ENCODE peak calls at places on chromosomes 2 and 18, in six cellular contexts. One of them, this sample, is unnamed. For H3K4me1, the result is how much of the 10 kb centered on the place peaks cover.

GRCh38 chr2:83953661-83954060 is 505.4 kb downstream of the SUCLG1 start:
- DNase-seq in adrenal gland: no peak
- DNase-seq in SJSA1: no peak
- DNase-seq in GM23248: no peak
- DNase-seq in fibroblast of lung: no peak
- DNase-seq in uterus: no peak
- DNase-seq in this sample: peak

GRCh38 chr2:113213061-113213930 is 39.5 kb downstream of the PSD4 start:
- DNase-seq in adrenal gland: no peak
- DNase-seq in SJSA1: no peak
- DNase-seq in fibroblast of lung: no peak
- DNase-seq in GM23248: no peak
- DNase-seq in uterus: no peak
- DNase-seq in this sample: no peak

GRCh38 chr2:30272286-30272685 is 41.0 kb downstream of the LBH start:
- DNase-seq in SJSA1: no peak
- DNase-seq in adrenal gland: no peak
- DNase-seq in uterus: no peak
- DNase-seq in fibroblast of lung: no peak
- DNase-seq in GM23248: no peak
- DNase-seq in this sample: no peak

GRCh38 chr2:239917957-239918481 is 107.1 kb downstream of the NDUFA10 start:
- DNase-seq in adrenal gland: no peak
- DNase-seq in fibroblast of lung: no peak
- DNase-seq in GM23248: no peak
- DNase-seq in uterus: no peak
- DNase-seq in SJSA1: peak
- DNase-seq in this sample: no peak

GRCh38 chr18:37334494-37335125 is 231.0 kb downstream of the CELF4 start:
- DNase-seq in SJSA1: no peak
- DNase-seq in uterus: no peak
- DNase-seq in adrenal gland: no peak
- DNase-seq in GM23248: peak
- DNase-seq in fibroblast of lung: peak
- DNase-seq in this sample: peak

GRCh38 chr2:171420728-171421563 is 12.8 kb downstream of the METTL8 start:
- DNase-seq in GM23248: no peak
- DNase-seq in fibroblast of lung: no peak
- DNase-seq in SJSA1: no peak
- DNase-seq in adrenal gland: no peak
- DNase-seq in uterus: no peak
- DNase-seq in this sample: no peak

GRCh38 chr2:106143495-106144215 is 50.4 kb downstream of the UXS1 start:
- DNase-seq in fibroblast of lung: no peak
- DNase-seq in SJSA1: no peak
- DNase-seq in adrenal gland: no peak
- DNase-seq in GM23248: peak
- DNase-seq in uterus: no peak
- DNase-seq in this sample: no peak

GRCh38 chr2:172358784-172359556 is 68.4 kb upstream of the ITGA6 start:
- DNase-seq in GM23248: peak
- DNase-seq in uterus: peak
- DNase-seq in fibroblast of lung: peak
- DNase-seq in SJSA1: no peak
- DNase-seq in adrenal gland: no peak
- DNase-seq in this sample: no peak

GRCh38 chr2:128374711-128375413 is 56.2 kb upstream of the HS6ST1 start:
- DNase-seq in GM23248: no peak
- DNase-seq in adrenal gland: no peak
- DNase-seq in fibroblast of lung: no peak
- DNase-seq in SJSA1: no peak
- DNase-seq in uterus: no peak
- DNase-seq in this sample: no peak

GRCh38 chr2:241762321-241762932 is 14.2 kb upstream of the GAL3ST2 start:
- DNase-seq in adrenal gland: no peak
- DNase-seq in fibroblast of lung: no peak
- DNase-seq in SJSA1: no peak
- DNase-seq in uterus: peak
- DNase-seq in GM23248: no peak
- DNase-seq in this sample: no peak

GRCh38 chr2:24015562-24016375 is 5.9 kb downstream of the MFSD2B start:
- DNase-seq in uterus: no peak
- DNase-seq in GM23248: peak
- DNase-seq in adrenal gland: no peak
- DNase-seq in SJSA1: peak
- DNase-seq in fibroblast of lung: peak
- DNase-seq in this sample: peak

GRCh38 chr18:44783371-44783770 is 102.7 kb downstream of the SETBP1 start:
- DNase-seq in fibroblast of lung: no peak
- DNase-seq in uterus: no peak
- DNase-seq in SJSA1: no peak
- DNase-seq in adrenal gland: no peak
- DNase-seq in GM23248: no peak
- DNase-seq in this sample: no peak

GRCh38 chr18:57141208-57142129 is 5.4 kb upstream of the BOD1L2 start:
- DNase-seq in GM23248: no peak
- DNase-seq in adrenal gland: no peak
- DNase-seq in SJSA1: no peak
- DNase-seq in uterus: no peak
- DNase-seq in fibroblast of lung: no peak
- DNase-seq in this sample: no peak

GRCh38 chr18:53701697-53702096 is 522.8 kb downstream of the MBD2 start:
- DNase-seq in uterus: no peak
- DNase-seq in GM23248: no peak
- DNase-seq in SJSA1: no peak
- DNase-seq in adrenal gland: no peak
- DNase-seq in fibroblast of lung: no peak
- DNase-seq in this sample: no peak

GRCh38 chr2:177753682-177754475 is 318.7 kb downstream of the PDE11A start:
- DNase-seq in fibroblast of lung: peak
- DNase-seq in adrenal gland: peak
- DNase-seq in SJSA1: no peak
- DNase-seq in GM23248: peak
- DNase-seq in uterus: peak
- DNase-seq in this sample: peak

GRCh38 chr2:46857871-46858696 is 57.5 kb downstream of the MCFD2 start:
- DNase-seq in uterus: no peak
- DNase-seq in SJSA1: peak
- DNase-seq in GM23248: peak
- DNase-seq in fibroblast of lung: peak
- DNase-seq in adrenal gland: peak
- DNase-seq in this sample: peak

GRCh38 chr2:230899287-230899686 is 25.8 kb downstream of the GPR55 start:
- DNase-seq in adrenal gland: no peak
- DNase-seq in fibroblast of lung: no peak
- DNase-seq in GM23248: no peak
- DNase-seq in SJSA1: peak
- DNase-seq in uterus: no peak
- DNase-seq in this sample: no peak

GRCh38 chr18:45517181-45517741 is 98.0 kb upstream of the SLC14A2 start:
- DNase-seq in adrenal gland: peak
- DNase-seq in uterus: peak
- DNase-seq in GM23248: peak
- DNase-seq in SJSA1: no peak
- DNase-seq in fibroblast of lung: peak
- DNase-seq in this sample: peak

GRCh38 chr18:58103339-58103930 is 59.4 kb downstream of the NEDD4L start:
- DNase-seq in uterus: no peak
- DNase-seq in SJSA1: no peak
- DNase-seq in adrenal gland: no peak
- DNase-seq in fibroblast of lung: no peak
- DNase-seq in GM23248: no peak
- DNase-seq in this sample: no peak

DNA sequence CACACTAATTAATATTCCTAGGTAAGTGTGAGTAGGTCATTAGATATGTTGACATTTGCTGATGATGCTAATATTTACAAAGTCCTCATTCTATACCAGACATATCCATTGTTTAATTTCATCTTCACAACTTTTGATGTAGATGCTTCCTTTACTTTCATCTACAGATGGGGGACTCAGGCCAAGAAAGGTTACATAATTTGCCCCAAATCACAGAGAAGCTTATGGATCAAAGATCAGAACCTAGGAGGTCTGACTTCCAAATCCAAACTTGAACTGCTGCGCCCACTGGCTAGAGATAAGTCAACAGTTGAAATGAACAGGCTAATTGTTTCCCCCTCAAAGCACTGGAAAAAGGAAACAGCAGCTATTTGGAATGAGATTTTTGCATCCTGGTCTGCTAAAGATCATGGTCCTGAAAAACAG is 95.6 kb upstream of the TMEM178A start:
- DNase-seq in uterus: no peak
- DNase-seq in adrenal gland: no peak
- DNase-seq in GM23248: no peak
- DNase-seq in fibroblast of lung: no peak
- DNase-seq in SJSA1: no peak
- DNase-seq in this sample: no peak
- H3K27ac ChIP-seq in uterus: no peak
- H3K27ac ChIP-seq in adrenal gland: peak
- H3K27ac ChIP-seq in GM23248: no peak
- H3K27ac ChIP-seq in fibroblast of lung: no peak
- H3K27ac ChIP-seq in SJSA1: peak
- H3K27ac ChIP-seq in this sample: no peak

DNA sequence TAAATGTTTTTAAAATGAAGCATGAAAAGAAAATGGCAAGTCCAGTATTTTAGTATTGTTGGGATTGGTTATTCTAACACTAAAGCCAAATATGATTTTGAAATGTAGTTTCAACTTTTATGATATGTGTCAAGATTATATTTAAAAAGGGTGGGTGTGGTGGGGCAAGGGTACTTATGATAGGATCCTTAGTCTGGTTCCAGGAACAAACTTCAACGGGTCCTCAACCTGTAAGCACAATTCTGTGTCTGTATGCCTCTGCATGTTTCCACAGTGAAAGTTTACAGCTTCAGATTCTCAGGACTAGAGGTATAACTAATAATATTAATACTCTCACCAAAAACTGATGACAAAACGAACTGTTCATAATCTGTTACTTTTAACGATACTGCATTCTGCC is 5.8 kb downstream of the USP34 start:
- DNase-seq in fibroblast of lung: no peak
- DNase-seq in SJSA1: no peak
- DNase-seq in uterus: no peak
- DNase-seq in adrenal gland: no peak
- DNase-seq in GM23248: no peak
- DNase-seq in this sample: no peak
- H3K4me3 ChIP-seq in fibroblast of lung: no peak
- H3K4me3 ChIP-seq in SJSA1: no peak
- H3K4me3 ChIP-seq in uterus: no peak
- H3K4me3 ChIP-seq in adrenal gland: no peak
- H3K4me3 ChIP-seq in GM23248: no peak
- H3K4me3 ChIP-seq in this sample: no peak

GRCh38 chr2:224958466-224958857 is 83.8 kb downstream of the DOCK10 start:
- DNase-seq in adrenal gland: no peak
- DNase-seq in uterus: no peak
- DNase-seq in GM23248: peak
- DNase-seq in SJSA1: no peak
- DNase-seq in fibroblast of lung: no peak
- DNase-seq in this sample: no peak
- H3K4me1 ChIP-seq in adrenal gland: under half
- H3K4me1 ChIP-seq in uterus: under half
- H3K4me1 ChIP-seq in GM23248: under half
- H3K4me1 ChIP-seq in SJSA1: under half
- H3K4me1 ChIP-seq in fibroblast of lung: under half
- H3K4me1 ChIP-seq in this sample: under half

GRCh38 chr2:53208815-53209214 is 558.8 kb upstream of the CHAC2 start:
- DNase-seq in SJSA1: no peak
- DNase-seq in adrenal gland: no peak
- DNase-seq in uterus: no peak
- DNase-seq in GM23248: no peak
- DNase-seq in fibroblast of lung: no peak
- DNase-seq in this sample: no peak
- H3K27ac ChIP-seq in SJSA1: no peak
- H3K27ac ChIP-seq in adrenal gland: no peak
- H3K27ac ChIP-seq in uterus: no peak
- H3K27ac ChIP-seq in GM23248: no peak
- H3K27ac ChIP-seq in fibroblast of lung: no peak
- H3K27ac ChIP-seq in this sample: peak

GRCh38 chr2:31366733-31367132 is 47.8 kb downstream of the XDH start:
- DNase-seq in fibroblast of lung: no peak
- DNase-seq in GM23248: no peak
- DNase-seq in uterus: no peak
- DNase-seq in SJSA1: no peak
- DNase-seq in adrenal gland: no peak
- DNase-seq in this sample: no peak

GRCh38 chr2:31365834-31366505 is 48.6 kb downstream of the XDH start:
- DNase-seq in uterus: no peak
- DNase-seq in GM23248: no peak
- DNase-seq in SJSA1: no peak
- DNase-seq in fibroblast of lung: no peak
- DNase-seq in adrenal gland: no peak
- DNase-seq in this sample: no peak

GRCh38 chr2:31362581-31362980 is 52.0 kb downstream of the XDH start:
- DNase-seq in SJSA1: no peak
- DNase-seq in fibroblast of lung: no peak
- DNase-seq in uterus: no peak
- DNase-seq in GM23248: no peak
- DNase-seq in adrenal gland: no peak
- DNase-seq in this sample: no peak

GRCh38 chr2:31365348-31365747 is 49.2 kb downstream of the XDH start:
- DNase-seq in GM23248: no peak
- DNase-seq in fibroblast of lung: no peak
- DNase-seq in adrenal gland: no peak
- DNase-seq in uterus: no peak
- DNase-seq in SJSA1: no peak
- DNase-seq in this sample: no peak

DNA sequence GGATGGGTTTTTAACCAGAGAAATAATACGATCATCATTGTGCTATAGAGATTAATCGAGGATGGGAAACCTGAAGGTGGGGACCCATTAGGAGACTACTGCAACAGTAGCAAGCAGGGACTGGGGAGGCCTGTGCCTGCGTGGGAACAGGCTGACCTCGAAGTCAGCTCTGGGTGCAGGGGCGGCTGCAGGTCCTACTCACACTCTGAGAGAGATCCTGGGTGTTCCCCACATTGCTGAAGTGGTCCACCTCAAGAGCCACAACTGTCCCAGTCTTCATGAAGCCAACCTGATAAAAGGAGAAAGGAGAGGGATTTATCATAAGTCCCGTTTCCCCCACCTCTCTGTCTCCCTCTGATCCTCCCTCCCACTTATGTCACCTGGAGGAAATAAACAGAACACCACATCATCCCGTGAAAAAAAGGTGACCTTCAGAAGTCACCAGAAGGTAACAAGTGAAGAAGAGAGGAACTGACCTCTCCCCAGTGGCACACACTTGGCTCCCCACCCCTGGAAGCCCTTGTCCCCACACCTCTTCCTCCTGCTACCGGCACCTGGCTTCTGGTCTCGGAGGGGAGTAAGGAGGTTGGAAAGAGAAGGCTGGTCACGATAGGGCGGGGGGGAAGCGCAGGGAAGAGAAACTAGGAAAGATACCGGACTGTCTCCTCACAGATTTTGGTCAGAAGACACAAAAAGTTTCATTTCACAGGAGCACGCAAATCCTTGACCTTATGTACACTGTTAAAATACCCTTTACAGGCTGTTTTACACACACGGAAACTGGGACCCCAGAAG is 50.4 kb downstream of the XDH start:
- DNase-seq in adrenal gland: no peak
- DNase-seq in GM23248: no peak
- DNase-seq in fibroblast of lung: no peak
- DNase-seq in uterus: no peak
- DNase-seq in SJSA1: no peak
- DNase-seq in this sample: no peak
- H3K4me3 ChIP-seq in adrenal gland: no peak
- H3K4me3 ChIP-seq in GM23248: no peak
- H3K4me3 ChIP-seq in fibroblast of lung: no peak
- H3K4me3 ChIP-seq in uterus: no peak
- H3K4me3 ChIP-seq in SJSA1: no peak
- H3K4me3 ChIP-seq in this sample: no peak

This sample was measured in cardiac muscle cell.